ENCODE peak calls at places on chromosomes 5 and 9, in four cellular contexts. W is activated T-helper 1 cell treated with Interleukin-2 at 50 U/mL for 16 hours, O is H4, X is EH. C is an unnamed sample.

GRCh38 chr5:352639-353598 is 31.4 kb downstream of the AHRR start:
- DNase-seq in W (no peak), O (no peak), X (no peak), C (peak)

GRCh38 chr5:154485092-154485491 is 7.1 kb upstream of the HAND1 start:
- DNase-seq in W (no peak), O (no peak), X (no peak), C (no peak)

GRCh38 chr9:137454145-137454505 is 5.0 kb downstream of the NSMF start:
- DNase-seq in W (peak), O (no peak), X (peak), C (no peak)

GRCh38 chr5:133754575-133755169 is 142.3 kb upstream of the FSTL4 start:
- DNase-seq in W (no peak), O (peak), X (no peak), C (peak)

GRCh38 chr5:36722913-36723312 is 116.5 kb downstream of the SLC1A3 start:
- DNase-seq in W (no peak), O (no peak), X (peak), C (no peak)

GRCh38 chr9:114611516-114612271 is 603 bp downstream of the TMEM268 start:
- DNase-seq in W (peak), O (no peak), X (peak), C (peak)

GRCh38 chr5:58259685-58260152 is 200.2 kb downstream of the PLK2 start:
- DNase-seq in W (no peak), O (peak), X (peak), C (no peak)

GRCh38 chr9:129285979-129286772 is 108.1 kb upstream of the IER5L start:
- DNase-seq in W (no peak), O (no peak), X (no peak), C (peak)

GRCh38 chr9:132584616-132585560 is 2.5 kb downstream of the BARHL1 start:
- DNase-seq in W (no peak), O (peak), X (peak), C (no peak)

GRCh38 chr9:14396171-14396570 is 82.2 kb upstream of the NFIB start:
- DNase-seq in W (no peak), O (no peak), X (no peak), C (no peak)

GRCh38 chr5:2602451-2603045 is 148.9 kb downstream of the IRX2 start:
- DNase-seq in W (no peak), O (no peak), X (no peak), C (no peak)

GRCh38 chr9:113154471-113154870 is 3.7 kb downstream of the SLC31A2 start:
- DNase-seq in W (no peak), O (peak), X (peak), C (no peak)

GRCh38 chr9:98171176-98171925 is 21.1 kb downstream of the CORO2A start:
- DNase-seq in W (no peak), O (no peak), X (no peak), C (no peak)

GRCh38 chr5:167684251-167684650 is 607.2 kb upstream of the WWC1 start:
- DNase-seq in W (no peak), O (no peak), X (no peak), C (no peak)

GRCh38 chr5:90022711-90023053 is 386.9 kb downstream of the CETN3 start:
- DNase-seq in W (no peak), O (peak), X (no peak), C (no peak)

GRCh38 chr5:128199104-128199503 is 115.5 kb downstream of the SLC12A2 start:
- DNase-seq in W (no peak), O (no peak), X (peak), C (no peak)

GRCh38 chr5:81214848-81215247 is 18.3 kb upstream of the CKMT2 start:
- DNase-seq in W (no peak), O (no peak), X (no peak), C (no peak)

GRCh38 chr9:114303977-114304376 is 18.9 kb upstream of the ORM1 start:
- DNase-seq in W (no peak), O (no peak), X (peak), C (peak)

GRCh38 chr9:1743121-1743710 is 271.9 kb upstream of the SMARCA2 start:
- DNase-seq in W (no peak), O (no peak), X (no peak), C (no peak)

GRCh38 chr5:60943624-60944023 is 1.2 kb downstream of the ERCC8 start:
- DNase-seq in W (no peak), O (no peak), X (no peak), C (no peak)

GRCh38 chr5:128135286-128135685 is 51.7 kb downstream of the SLC12A2 start:
- DNase-seq in W (no peak), O (no peak), X (peak), C (no peak)

GRCh38 chr5:154603978-154604679 is 126.1 kb upstream of the HAND1 start:
- DNase-seq in W (no peak), O (peak), X (peak), C (no peak)